ENCODE peak calls at places on chromosome 22, in ten cellular contexts. H is CD4-positive, CD25-positive, alpha-beta regulatory T cell; X is stimulated activated CD4-positive, alpha-beta T cell treated with anti-CD3 and anti-CD28 coated beads, Interleukin-4, amount 100 ng/mL, for 1 hour; D is psoas muscle; M is LHCN-M2; C is amniotic epithelial cell; N is fibroblast of mammary gland; B is effector CD8-positive, alpha-beta T cell; V is BJ; R is hypothalamus. L is an unnamed sample.

GRCh38 chr22:29503811-29504372 is 23.9 kb downstream of the NEFH start:
- DNase-seq in V (peak), H (no peak), B (no peak), M (peak), R (peak), D (peak), X (no peak), C (peak), N (peak), L (no peak)

GRCh38 chr22:48820481-48821345 is 1007.0 kb downstream of the BRD1 start:
- DNase-seq in H (no peak), M (no peak), X (no peak), R (no peak), B (no peak), C (no peak), N (no peak), V (no peak), D (no peak), L (peak)

GRCh38 chr22:49765951-49766350 is 61.7 kb downstream of the BRD1 start:
- DNase-seq in X (peak), V (no peak), N (no peak), C (no peak), H (no peak), R (no peak), B (no peak), M (no peak), D (peak), L (peak)

GRCh38 chr22:17990167-17990566 is 34.2 kb downstream of the MICAL3 start:
- DNase-seq in X (no peak), H (no peak), B (no peak), N (no peak), D (no peak), M (no peak), R (no peak), V (no peak), C (peak), L (no peak)

GRCh38 chr22:49736538-49736937 is 91.1 kb downstream of the BRD1 start:
- DNase-seq in H (no peak), R (no peak), B (no peak), X (no peak), V (no peak), C (no peak), N (no peak), D (no peak), M (no peak), L (peak)

GRCh38 chr22:49918911-49919881 is 762 bp downstream of the CRELD2 start:
- DNase-seq in H (no peak), C (no peak), X (no peak), N (no peak), V (no peak), R (no peak), D (no peak), M (no peak), B (no peak), L (no peak)

GRCh38 chr22:20424937-20425587 is 12.6 kb downstream of the SCARF2 start:
- DNase-seq in D (no peak), M (no peak), H (no peak), B (no peak), X (peak), V (no peak), N (peak), R (peak), C (no peak), L (no peak)

GRCh38 chr22:35425971-35426800 is 26.2 kb downstream of the MCM5 start:
- DNase-seq in M (peak), R (no peak), H (no peak), N (no peak), X (no peak), D (no peak), B (no peak), C (peak), V (no peak), L (no peak)

GRCh38 chr22:29481265-29482000 is 1.4 kb downstream of the NEFH start:
- DNase-seq in V (no peak), M (peak), D (peak), H (no peak), R (no peak), N (peak), X (no peak), B (no peak), C (peak), L (no peak)

GRCh38 chr22:29195118-29195963 is 10.4 kb upstream of the EMID1 start:
- DNase-seq in D (no peak), V (no peak), H (no peak), N (no peak), R (no peak), B (no peak), X (no peak), M (no peak), C (peak), L (no peak)

GRCh38 chr22:25847451-25847850 is 105.5 kb downstream of the MYO18B start:
- DNase-seq in X (no peak), V (no peak), H (no peak), D (no peak), R (no peak), B (no peak), C (no peak), N (no peak), M (no peak), L (no peak)

GRCh38 chr22:33274214-33274828 is 216.1 kb upstream of the SYN3 start:
- DNase-seq in M (no peak), R (no peak), C (no peak), B (no peak), V (no peak), D (no peak), H (no peak), N (peak), X (no peak), L (no peak)

GRCh38 chr22:35914665-35915476 is 113.8 kb downstream of the RBFOX2 start:
- DNase-seq in N (peak), D (no peak), X (no peak), V (no peak), H (no peak), M (peak), C (peak), B (no peak), R (peak), L (peak)

GRCh38 chr22:21734540-21735197 is 925 bp downstream of the YPEL1 start:
- DNase-seq in B (no peak), N (no peak), D (no peak), R (no peak), C (peak), V (no peak), H (no peak), M (no peak), X (no peak), L (no peak)

GRCh38 chr22:46366801-46367706 is 31.5 kb downstream of the TRMU start:
- DNase-seq in X (no peak), D (no peak), V (no peak), H (no peak), M (no peak), N (no peak), R (no peak), B (no peak), C (no peak), L (no peak)

GRCh38 chr22:50620861-50621490 is 7.0 kb downstream of the ARSA start:
- DNase-seq in X (peak), B (peak), N (peak), M (no peak), V (no peak), H (peak), R (no peak), C (no peak), D (no peak), L (no peak)

GRCh38 chr22:17915676-17916075 is 108.7 kb downstream of the MICAL3 start:
- DNase-seq in B (no peak), M (no peak), X (no peak), C (no peak), D (no peak), N (no peak), R (no peak), H (no peak), V (no peak), L (no peak)

GRCh38 chr22:30868663-30869385 is 99.8 kb downstream of the MORC2 start:
- DNase-seq in H (no peak), N (peak), V (no peak), D (no peak), C (peak), M (peak), B (no peak), R (no peak), X (no peak), L (peak)